ENCODE peak calls at places on chromosomes 5 and 9, in five cellular contexts. One of them, this sample, is unnamed.

GRCh38 chr5:109347252-109347888 is 62.4 kb downstream of the PJA2 start:
- DNase-seq in lung: no peak
- DNase-seq in fibroblast of lung: no peak
- DNase-seq in A549: no peak
- DNase-seq in SK-N-SH: peak; percentile 16
- DNase-seq in this sample: no peak

GRCh38 chr9:72441296-72442211 is 76.5 kb upstream of the ZFAND5 start:
- DNase-seq in lung: no peak
- DNase-seq in fibroblast of lung: peak; percentile 71
- DNase-seq in A549: peak; percentile 40
- DNase-seq in SK-N-SH: no peak
- DNase-seq in this sample: no peak

GRCh38 chr5:43065384-43066230 is 25.5 kb upstream of the ANXA2R start:
- DNase-seq in lung: peak; percentile 68
- DNase-seq in fibroblast of lung: peak; percentile 63
- DNase-seq in A549: peak; percentile 64
- DNase-seq in SK-N-SH: no peak
- DNase-seq in this sample: peak; percentile 54

GRCh38 chr5:116343961-116344360 is 230.7 kb downstream of the SEMA6A start:
- DNase-seq in lung: no peak
- DNase-seq in fibroblast of lung: no peak
- DNase-seq in A549: no peak
- DNase-seq in SK-N-SH: no peak
- DNase-seq in this sample: no peak

GRCh38 chr5:179272326-179273073 is 72.8 kb downstream of the ADAMTS2 start:
- DNase-seq in lung: no peak
- DNase-seq in fibroblast of lung: no peak
- DNase-seq in A549: no peak
- DNase-seq in SK-N-SH: no peak
- DNase-seq in this sample: no peak

GRCh38 chr5:153744751-153745150 is 254.3 kb downstream of the GRIA1 start:
- DNase-seq in lung: no peak
- DNase-seq in fibroblast of lung: no peak
- DNase-seq in A549: no peak
- DNase-seq in SK-N-SH: no peak
- DNase-seq in this sample: no peak

GRCh38 chr9:89605181-89606048 is 603 bp downstream of the GADD45G start:
- DNase-seq in lung: peak; percentile 72
- DNase-seq in fibroblast of lung: peak; percentile 72
- DNase-seq in A549: peak; percentile 9
- DNase-seq in SK-N-SH: peak; percentile 72
- DNase-seq in this sample: peak; percentile 27

GRCh38 chr9:97627624-97628023 is 5.5 kb downstream of the TSTD2 start:
- DNase-seq in lung: no peak
- DNase-seq in fibroblast of lung: no peak
- DNase-seq in A549: no peak
- DNase-seq in SK-N-SH: no peak
- DNase-seq in this sample: no peak

GRCh38 chr5:72556351-72557146 is 49.3 kb upstream of the ZNF366 start:
- DNase-seq in lung: peak; percentile 57
- DNase-seq in fibroblast of lung: peak; percentile 61
- DNase-seq in A549: peak; percentile 72
- DNase-seq in SK-N-SH: no peak
- DNase-seq in this sample: peak; percentile 8

GRCh38 chr5:74542477-74542876 is 98.1 kb downstream of the ENC1 start:
- DNase-seq in lung: no peak
- DNase-seq in fibroblast of lung: peak; percentile 82
- DNase-seq in A549: peak; percentile 10
- DNase-seq in SK-N-SH: no peak
- DNase-seq in this sample: no peak

GRCh38 chr5:94901071-94901979 is 282.9 kb downstream of the SLF1 start:
- DNase-seq in lung: no peak
- DNase-seq in fibroblast of lung: peak; percentile 81
- DNase-seq in A549: peak; percentile 15
- DNase-seq in SK-N-SH: no peak
- DNase-seq in this sample: no peak

GRCh38 chr9:14373319-14373632 is 59.3 kb upstream of the NFIB start:
- DNase-seq in lung: no peak
- DNase-seq in fibroblast of lung: no peak
- DNase-seq in A549: no peak
- DNase-seq in SK-N-SH: no peak
- DNase-seq in this sample: no peak

GRCh38 chr9:76374702-76375543 is 19.3 kb downstream of the RFK start:
- DNase-seq in lung: peak; percentile 65
- DNase-seq in fibroblast of lung: peak; percentile 95
- DNase-seq in A549: peak; percentile 99
- DNase-seq in SK-N-SH: no peak
- DNase-seq in this sample: no peak

GRCh38 chr5:7213525-7213924 is 182.4 kb upstream of the ADCY2 start:
- DNase-seq in lung: no peak
- DNase-seq in fibroblast of lung: no peak
- DNase-seq in A549: no peak
- DNase-seq in SK-N-SH: no peak
- DNase-seq in this sample: no peak

GRCh38 chr9:124267271-124267807 is 9.6 kb downstream of the NEK6 start:
- DNase-seq in lung: peak; percentile 90
- DNase-seq in fibroblast of lung: peak; percentile 91
- DNase-seq in A549: peak; percentile 79
- DNase-seq in SK-N-SH: no peak
- DNase-seq in this sample: no peak

GRCh38 chr9:111922324-111923013 is 25.9 kb downstream of the UGCG start:
- DNase-seq in lung: no peak
- DNase-seq in fibroblast of lung: no peak
- DNase-seq in A549: no peak
- DNase-seq in SK-N-SH: no peak
- DNase-seq in this sample: no peak

GRCh38 chr9:119284118-119284517 is 85.1 kb downstream of the BRINP1 start:
- DNase-seq in lung: no peak
- DNase-seq in fibroblast of lung: peak; percentile 70
- DNase-seq in A549: peak; percentile 17
- DNase-seq in SK-N-SH: peak; percentile 28
- DNase-seq in this sample: no peak

GRCh38 chr5:7321724-7322123 is 74.2 kb upstream of the ADCY2 start:
- DNase-seq in lung: no peak
- DNase-seq in fibroblast of lung: peak; percentile 100
- DNase-seq in A549: no peak
- DNase-seq in SK-N-SH: no peak
- DNase-seq in this sample: no peak

GRCh38 chr5:170278611-170279500 is 18.7 kb downstream of the LCP2 start:
- DNase-seq in lung: peak; percentile 59
- DNase-seq in fibroblast of lung: no peak
- DNase-seq in A549: no peak
- DNase-seq in SK-N-SH: no peak
- DNase-seq in this sample: peak; percentile 95

GRCh38 chr5:170284231-170284630 is 13.3 kb downstream of the LCP2 start:
- DNase-seq in lung: no peak
- DNase-seq in fibroblast of lung: no peak
- DNase-seq in A549: no peak
- DNase-seq in SK-N-SH: no peak
- DNase-seq in this sample: no peak

GRCh38 chr5:170277953-170278352 is 19.6 kb downstream of the LCP2 start:
- DNase-seq in lung: no peak
- DNase-seq in fibroblast of lung: no peak
- DNase-seq in A549: no peak
- DNase-seq in SK-N-SH: no peak
- DNase-seq in this sample: no peak

GRCh38 chr5:170283296-170283695 is 14.3 kb downstream of the LCP2 start:
- DNase-seq in lung: no peak
- DNase-seq in fibroblast of lung: no peak
- DNase-seq in A549: no peak
- DNase-seq in SK-N-SH: no peak
- DNase-seq in this sample: no peak

GRCh38 chr5:170280090-170280493 is 17.5 kb downstream of the LCP2 start:
- DNase-seq in lung: no peak
- DNase-seq in fibroblast of lung: no peak
- DNase-seq in A549: no peak
- DNase-seq in SK-N-SH: no peak
- DNase-seq in this sample: no peak
- H3K27ac ChIP-seq in lung: no peak overlapping the region
- H3K27ac ChIP-seq in fibroblast of lung: no peak overlapping the region
- H3K27ac ChIP-seq in A549: no peak overlapping the region
- H3K27ac ChIP-seq in SK-N-SH: no peak overlapping the region
- H3K27ac ChIP-seq in this sample: no peak overlapping the region

GRCh38 chr9:109780453-109781033 is 545 bp downstream of the PALM2AKAP2 start:
- DNase-seq in lung: no peak
- DNase-seq in fibroblast of lung: peak; percentile 43
- DNase-seq in A549: no peak
- DNase-seq in SK-N-SH: no peak
- DNase-seq in this sample: no peak
- H3K27ac ChIP-seq in lung: peak overlapping the region; percentile 93
- H3K27ac ChIP-seq in fibroblast of lung: peak overlapping the region; percentile 79
- H3K27ac ChIP-seq in A549: peak overlapping the region; percentile 77
- H3K27ac ChIP-seq in SK-N-SH: peak overlapping the region; percentile 58
- H3K27ac ChIP-seq in this sample: no peak overlapping the region

GRCh38 chr9:127767909-127768331 is 10.5 kb downstream of the SH2D3C start:
- DNase-seq in lung: no peak
- DNase-seq in fibroblast of lung: peak; percentile 45
- DNase-seq in A549: no peak
- DNase-seq in SK-N-SH: peak; percentile 57
- DNase-seq in this sample: no peak
- H3K27ac ChIP-seq in lung: peak overlapping the region; percentile 78
- H3K27ac ChIP-seq in fibroblast of lung: peak overlapping the region; percentile 41
- H3K27ac ChIP-seq in A549: no peak overlapping the region
- H3K27ac ChIP-seq in SK-N-SH: no peak overlapping the region
- H3K27ac ChIP-seq in this sample: peak overlapping the region; percentile 14

GRCh38 chr5:147407094-147407681 is 102.7 kb downstream of the DPYSL3 start:
- DNase-seq in lung: no peak
- DNase-seq in fibroblast of lung: peak; percentile 93
- DNase-seq in A549: no peak
- DNase-seq in SK-N-SH: no peak
- DNase-seq in this sample: no peak
- H3K27ac ChIP-seq in lung: no peak overlapping the region
- H3K27ac ChIP-seq in fibroblast of lung: no peak overlapping the region
- H3K27ac ChIP-seq in A549: no peak overlapping the region
- H3K27ac ChIP-seq in SK-N-SH: no peak overlapping the region
- H3K27ac ChIP-seq in this sample: no peak overlapping the region

DNA sequence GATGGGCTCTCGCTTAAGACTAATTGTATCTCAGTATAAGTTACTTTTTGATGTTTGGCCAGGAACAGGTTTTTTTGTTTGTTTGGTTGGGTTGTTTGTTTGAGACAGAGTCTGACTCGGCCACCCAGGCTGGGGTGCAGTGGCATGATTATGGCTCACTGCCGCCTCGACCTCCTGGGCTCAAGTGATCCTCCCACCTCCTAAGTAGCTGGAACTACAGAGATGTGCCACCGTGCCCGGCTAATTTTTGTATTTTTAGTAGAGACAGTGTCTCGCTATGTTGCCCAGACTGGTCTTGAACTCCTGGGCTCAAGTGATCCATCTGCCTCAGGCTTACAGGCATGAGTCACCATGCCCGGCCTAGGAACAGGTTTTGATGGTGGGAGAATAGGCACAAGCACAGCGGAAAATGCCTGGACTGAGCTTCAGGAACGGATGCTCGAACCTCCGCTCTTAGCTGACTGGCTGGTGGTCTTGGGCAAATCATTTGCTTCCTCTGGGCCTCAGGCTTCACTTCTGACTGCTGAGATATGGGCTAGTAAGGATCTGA is 11.4 kb upstream of the SYNPO start:
- DNase-seq in lung: no peak
- DNase-seq in fibroblast of lung: no peak
- DNase-seq in A549: no peak
- DNase-seq in SK-N-SH: no peak
- DNase-seq in this sample: no peak
- H3K27ac ChIP-seq in lung: peak overlapping the region; percentile 79
- H3K27ac ChIP-seq in fibroblast of lung: no peak overlapping the region
- H3K27ac ChIP-seq in A549: peak overlapping the region; percentile 96
- H3K27ac ChIP-seq in SK-N-SH: no peak overlapping the region
- H3K27ac ChIP-seq in this sample: no peak overlapping the region

GRCh38 chr9:87531370-87532295 is 34.0 kb downstream of the DAPK1 start:
- DNase-seq in lung: no peak
- DNase-seq in fibroblast of lung: no peak
- DNase-seq in A549: no peak
- DNase-seq in SK-N-SH: no peak
- DNase-seq in this sample: no peak

GRCh38 chr9:87533291-87533690 is 35.6 kb downstream of the DAPK1 start:
- DNase-seq in lung: no peak
- DNase-seq in fibroblast of lung: no peak
- DNase-seq in A549: no peak
- DNase-seq in SK-N-SH: no peak
- DNase-seq in this sample: no peak

GRCh38 chr9:87534957-87535356 is 37.3 kb downstream of the DAPK1 start:
- DNase-seq in lung: no peak
- DNase-seq in fibroblast of lung: no peak
- DNase-seq in A549: no peak
- DNase-seq in SK-N-SH: peak; percentile 65
- DNase-seq in this sample: no peak

GRCh38 chr9:87537625-87538024 is 40.0 kb downstream of the DAPK1 start:
- DNase-seq in lung: no peak
- DNase-seq in fibroblast of lung: no peak
- DNase-seq in A549: no peak
- DNase-seq in SK-N-SH: no peak
- DNase-seq in this sample: no peak

GRCh38 chr9:87535817-87536539 is 38.3 kb downstream of the DAPK1 start:
- DNase-seq in lung: no peak
- DNase-seq in fibroblast of lung: no peak
- DNase-seq in A549: no peak
- DNase-seq in SK-N-SH: no peak
- DNase-seq in this sample: no peak
- H3K27ac ChIP-seq in lung: no peak overlapping the region
- H3K27ac ChIP-seq in fibroblast of lung: no peak overlapping the region
- H3K27ac ChIP-seq in A549: peak overlapping the region; percentile 18
- H3K27ac ChIP-seq in SK-N-SH: peak overlapping the region; percentile 79
- H3K27ac ChIP-seq in this sample: no peak overlapping the region